ENCODE peak calls at places on chromosomes 11 and 22, in four cellular contexts. One of them, this sample, is unnamed.

GRCh38 chr11:75424396-75424795 is 8.6 kb downstream of the KLHL35 start:
- DNase-seq in tibial nerve: no peak
- DNase-seq in GM10248: no peak
- DNase-seq in esophagus muscularis mucosa: no peak
- DNase-seq in this sample: no peak

GRCh38 chr11:76637491-76638266 is 32.9 kb downstream of the LRRC32 start:
- DNase-seq in tibial nerve: peak
- DNase-seq in GM10248: peak
- DNase-seq in esophagus muscularis mucosa: no peak
- DNase-seq in this sample: no peak

GRCh38 chr11:1755344-1756023 is 5.1 kb upstream of the IFITM10 start:
- DNase-seq in GM10248: no peak
- DNase-seq in tibial nerve: no peak
- DNase-seq in esophagus muscularis mucosa: no peak
- DNase-seq in this sample: no peak

GRCh38 chr11:102592634-102593581 is 32.2 kb downstream of the MMP20 start:
- DNase-seq in tibial nerve: no peak
- DNase-seq in esophagus muscularis mucosa: no peak
- DNase-seq in GM10248: no peak
- DNase-seq in this sample: no peak

GRCh38 chr22:22022977-22023534 is 40.5 kb upstream of the TOP3B start:
- DNase-seq in GM10248: no peak
- DNase-seq in tibial nerve: no peak
- DNase-seq in esophagus muscularis mucosa: no peak
- DNase-seq in this sample: no peak

GRCh38 chr11:3983101-3983500 is 111.5 kb upstream of the RRM1 start:
- DNase-seq in tibial nerve: no peak
- DNase-seq in esophagus muscularis mucosa: no peak
- DNase-seq in GM10248: no peak
- DNase-seq in this sample: no peak

GRCh38 chr11:120404495-120404894 is 68.3 kb downstream of the ARHGEF12 start:
- DNase-seq in GM10248: no peak
- DNase-seq in esophagus muscularis mucosa: no peak
- DNase-seq in tibial nerve: no peak
- DNase-seq in this sample: no peak

GRCh38 chr11:95093548-95093947 is 3.9 kb downstream of the ENDOD1 start:
- DNase-seq in esophagus muscularis mucosa: no peak
- DNase-seq in tibial nerve: no peak
- DNase-seq in GM10248: no peak
- DNase-seq in this sample: no peak

GRCh38 chr11:123504401-123504800 is 74.3 kb downstream of the GRAMD1B start:
- DNase-seq in GM10248: no peak
- DNase-seq in esophagus muscularis mucosa: no peak
- DNase-seq in tibial nerve: no peak
- DNase-seq in this sample: no peak

GRCh38 chr11:95378789-95379188 is 147.8 kb upstream of the SESN3 start:
- DNase-seq in GM10248: no peak
- DNase-seq in esophagus muscularis mucosa: no peak
- DNase-seq in tibial nerve: no peak
- DNase-seq in this sample: no peak

GRCh38 chr11:13152736-13153541 is 124.7 kb upstream of the BMAL1 start:
- DNase-seq in esophagus muscularis mucosa: no peak
- DNase-seq in tibial nerve: no peak
- DNase-seq in GM10248: no peak
- DNase-seq in this sample: no peak
- TF ChIP-seq CTCF in esophagus muscularis mucosa: peak
- TF ChIP-seq CTCF in tibial nerve: peak
- TF ChIP-seq CTCF in GM10248: no peak
- TF ChIP-seq CTCF in this sample: no peak

GRCh38 chr22:36635483-36635882 is 68.1 kb downstream of the CACNG2 start:
- DNase-seq in tibial nerve: no peak
- DNase-seq in esophagus muscularis mucosa: no peak
- DNase-seq in GM10248: no peak
- DNase-seq in this sample: no peak

GRCh38 chr22:36641902-36642640 is 61.5 kb downstream of the CACNG2 start:
- DNase-seq in GM10248: no peak
- DNase-seq in esophagus muscularis mucosa: no peak
- DNase-seq in tibial nerve: no peak
- DNase-seq in this sample: no peak

GRCh38 chr22:36640106-36640672 is 63.4 kb downstream of the CACNG2 start:
- DNase-seq in tibial nerve: no peak
- DNase-seq in esophagus muscularis mucosa: no peak
- DNase-seq in GM10248: no peak
- DNase-seq in this sample: no peak

GRCh38 chr22:36636916-36637315 is 66.6 kb downstream of the CACNG2 start:
- DNase-seq in GM10248: no peak
- DNase-seq in tibial nerve: no peak
- DNase-seq in esophagus muscularis mucosa: no peak
- DNase-seq in this sample: no peak
- TF ChIP-seq CTCF in GM10248: no peak
- TF ChIP-seq CTCF in tibial nerve: no peak
- TF ChIP-seq CTCF in esophagus muscularis mucosa: no peak
- TF ChIP-seq CTCF in this sample: no peak

GRCh38 chr11:85137597-85137996 is 489.5 kb downstream of the DLG2 start:
- DNase-seq in GM10248: no peak
- DNase-seq in esophagus muscularis mucosa: no peak
- DNase-seq in tibial nerve: no peak
- DNase-seq in this sample: no peak

GRCh38 chr11:85133636-85134035 is 493.5 kb downstream of the DLG2 start:
- DNase-seq in esophagus muscularis mucosa: no peak
- DNase-seq in tibial nerve: no peak
- DNase-seq in GM10248: no peak
- DNase-seq in this sample: no peak

DNA sequence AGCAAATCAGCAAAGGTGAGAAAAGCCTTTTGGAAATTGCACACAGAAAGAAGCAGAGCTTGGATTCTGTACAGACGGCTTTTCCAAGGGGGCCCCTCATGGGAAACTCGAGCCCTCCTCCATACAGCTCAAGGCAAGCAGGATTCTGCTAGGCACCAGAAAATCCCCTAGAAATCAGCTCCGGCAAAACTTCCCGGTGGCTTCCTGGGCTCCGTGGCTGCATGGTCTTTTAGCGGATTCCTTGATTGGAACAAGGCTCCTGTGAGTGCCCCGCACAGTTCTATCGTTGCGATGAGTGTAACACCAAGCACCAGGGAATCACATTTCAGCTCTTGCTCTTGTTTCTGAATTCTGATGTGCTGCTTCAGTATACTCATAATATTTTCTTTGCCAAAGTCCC is 494.3 kb downstream of the DLG2 start:
- DNase-seq in tibial nerve: no peak
- DNase-seq in GM10248: no peak
- DNase-seq in esophagus muscularis mucosa: no peak
- DNase-seq in this sample: no peak
- TF ChIP-seq CTCF in tibial nerve: no peak
- TF ChIP-seq CTCF in GM10248: no peak
- TF ChIP-seq CTCF in esophagus muscularis mucosa: no peak
- TF ChIP-seq CTCF in this sample: no peak

GRCh38 chr22:33321466-33321865 is 263.3 kb upstream of the SYN3 start:
- DNase-seq in GM10248: peak
- DNase-seq in esophagus muscularis mucosa: no peak
- DNase-seq in tibial nerve: no peak
- DNase-seq in this sample: no peak
- TF ChIP-seq CTCF in GM10248: no peak
- TF ChIP-seq CTCF in esophagus muscularis mucosa: no peak
- TF ChIP-seq CTCF in tibial nerve: no peak
- TF ChIP-seq CTCF in this sample: no peak

DNA sequence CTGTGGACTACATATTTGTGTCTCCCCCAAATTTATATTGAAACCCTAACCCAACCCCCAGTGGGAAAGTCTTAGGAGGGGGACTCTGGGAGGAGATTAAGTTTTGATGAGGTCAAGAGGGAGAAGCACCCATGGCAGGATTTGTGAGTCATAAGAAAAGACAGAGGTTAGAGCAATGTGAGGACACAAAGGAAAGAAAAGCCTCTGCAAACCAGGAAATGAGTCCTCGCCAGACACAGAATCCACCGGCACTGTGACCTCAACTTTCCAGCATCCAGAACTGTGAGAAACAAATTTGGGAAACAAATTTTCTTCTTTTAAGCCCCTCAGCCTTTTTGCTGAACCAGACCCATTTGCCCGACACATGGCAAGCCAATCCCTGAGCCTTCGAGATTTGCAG is 397.0 kb downstream of the NTM start:
- DNase-seq in GM10248: no peak
- DNase-seq in tibial nerve: no peak
- DNase-seq in esophagus muscularis mucosa: no peak
- DNase-seq in this sample: no peak
- TF ChIP-seq CTCF in GM10248: no peak
- TF ChIP-seq CTCF in tibial nerve: no peak
- TF ChIP-seq CTCF in esophagus muscularis mucosa: no peak
- TF ChIP-seq CTCF in this sample: no peak

GRCh38 chr11:111189466-111189865 is 56.1 kb upstream of the POU2AF2 start:
- DNase-seq in tibial nerve: no peak
- DNase-seq in GM10248: no peak
- DNase-seq in esophagus muscularis mucosa: no peak
- DNase-seq in this sample: no peak
- TF ChIP-seq CTCF in tibial nerve: no peak
- TF ChIP-seq CTCF in GM10248: no peak
- TF ChIP-seq CTCF in esophagus muscularis mucosa: no peak
- TF ChIP-seq CTCF in this sample: no peak